ENCODE peak calls at places on chromosomes 16 and 17, in four cellular contexts. One of them, this sample, is unnamed.
A peak's percentile ranks its signal among the peaks of the same experiment; 100 is the strongest.

GRCh38 chr17:78675836-78676235 is 98.6 kb upstream of the DNAH17 start:
- DNase-seq in K562: no peak
- DNase-seq in GM12878: no peak
- DNase-seq in HepG2: no peak
- DNase-seq in this sample: no peak

GRCh38 chr16:4684763-4685162 is 8.6 kb upstream of the NUDT16L1 start:
- DNase-seq in GM12878: no peak
- DNase-seq in HepG2: no peak
- DNase-seq in K562: no peak
- DNase-seq in this sample: no peak

GRCh38 chr16:88453621-88454314 is 688 bp downstream of the ZFPM1 start:
- DNase-seq in K562: peak; percentile 61
- DNase-seq in GM12878: no peak
- DNase-seq in HepG2: no peak
- DNase-seq in this sample: no peak

GRCh38 chr17:8991514-8992285 is 26.2 kb upstream of the PIK3R5 start:
- DNase-seq in GM12878: no peak
- DNase-seq in K562: peak; percentile 59
- DNase-seq in HepG2: peak; percentile 24
- DNase-seq in this sample: peak; percentile 70

GRCh38 chr17:69608114-69608513 is 193.6 kb downstream of the MAP2K6 start:
- DNase-seq in K562: no peak
- DNase-seq in GM12878: no peak
- DNase-seq in HepG2: no peak
- DNase-seq in this sample: no peak

GRCh38 chr17:5283531-5284315 is 1.6 kb downstream of the RABEP1 start:
- DNase-seq in HepG2: no peak
- DNase-seq in GM12878: no peak
- DNase-seq in K562: no peak
- DNase-seq in this sample: no peak

GRCh38 chr16:66372078-66372897 is 5.8 kb downstream of the CDH5 start:
- DNase-seq in GM12878: no peak
- DNase-seq in HepG2: no peak
- DNase-seq in K562: no peak
- DNase-seq in this sample: no peak

GRCh38 chr16:29906520-29907244 is 6.4 kb downstream of the ASPHD1 start:
- DNase-seq in K562: no peak
- DNase-seq in GM12878: no peak
- DNase-seq in HepG2: no peak
- DNase-seq in this sample: no peak

GRCh38 chr17:2874211-2874686 is 78.0 kb downstream of the RAP1GAP2 start:
- DNase-seq in HepG2: peak; percentile 61
- DNase-seq in GM12878: no peak
- DNase-seq in K562: no peak
- DNase-seq in this sample: no peak

GRCh38 chr17:31726980-31727427 is 132.0 kb downstream of the COPRS start:
- DNase-seq in HepG2: no peak
- DNase-seq in GM12878: no peak
- DNase-seq in K562: no peak
- DNase-seq in this sample: no peak

GRCh38 chr16:57608462-57609113 is 19.8 kb upstream of the ADGRG1 start:
- DNase-seq in K562: no peak
- DNase-seq in GM12878: no peak
- DNase-seq in HepG2: no peak
- DNase-seq in this sample: no peak

GRCh38 chr16:3096362-3096761 is 2.7 kb downstream of the ZSCAN10 start:
- DNase-seq in HepG2: no peak
- DNase-seq in GM12878: no peak
- DNase-seq in K562: no peak
- DNase-seq in this sample: no peak

GRCh38 chr16:86007524-86007923 is 108.6 kb downstream of the IRF8 start:
- DNase-seq in K562: no peak
- DNase-seq in GM12878: no peak
- DNase-seq in HepG2: no peak
- DNase-seq in this sample: no peak

GRCh38 chr16:61721561-61721960 is 314.7 kb downstream of the CDH8 start:
- DNase-seq in HepG2: no peak
- DNase-seq in GM12878: no peak
- DNase-seq in K562: no peak
- DNase-seq in this sample: no peak

GRCh38 chr16:10982430-10983174 is 38.2 kb downstream of the CLEC16A start:
- DNase-seq in HepG2: no peak
- DNase-seq in GM12878: no peak
- DNase-seq in K562: no peak
- DNase-seq in this sample: no peak

GRCh38 chr17:53516643-53517042 is 306.1 kb upstream of the KIF2B start:
- DNase-seq in HepG2: no peak
- DNase-seq in K562: no peak
- DNase-seq in GM12878: no peak
- DNase-seq in this sample: no peak

GRCh38 chr16:47732806-47733150 is 271.6 kb downstream of the PHKB start:
- DNase-seq in HepG2: no peak
- DNase-seq in K562: no peak
- DNase-seq in GM12878: no peak
- DNase-seq in this sample: no peak

DNA sequence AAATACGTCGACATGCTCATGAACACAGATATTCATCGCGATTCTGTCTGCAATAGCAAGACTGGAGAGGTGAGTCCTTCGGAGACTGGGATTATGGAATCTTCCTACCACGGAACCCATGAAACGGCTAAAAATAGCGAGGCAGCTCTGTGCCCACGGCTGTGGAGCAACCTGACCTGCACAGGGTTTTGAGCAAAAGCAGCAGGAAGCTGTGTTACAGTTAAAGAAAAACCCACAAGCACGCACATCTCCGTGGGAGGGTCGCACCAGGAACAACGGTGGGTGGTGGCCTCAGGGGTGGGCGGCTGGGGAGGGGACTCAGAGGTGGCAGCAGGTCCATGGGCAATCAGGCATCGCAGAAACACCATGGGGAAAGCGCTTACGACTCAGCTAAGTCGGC is 24.8 kb downstream of the SLC38A10 start:
- DNase-seq in K562: no peak
- DNase-seq in GM12878: no peak
- DNase-seq in HepG2: no peak
- DNase-seq in this sample: no peak
- TF ChIP-seq FOXK2 in K562: no peak
- TF ChIP-seq FOXK2 in GM12878: no peak
- TF ChIP-seq FOXK2 in HepG2: no peak
- TF ChIP-seq FOXK2 in this sample: no peak

GRCh38 chr17:45994228-45994627 is 4.8 kb upstream of the STH start:
- DNase-seq in HepG2: no peak
- DNase-seq in K562: no peak
- DNase-seq in GM12878: no peak
- DNase-seq in this sample: no peak
- TF ChIP-seq SP1 in HepG2: no peak
- TF ChIP-seq SP1 in K562: no peak
- TF ChIP-seq SP1 in GM12878: no peak
- TF ChIP-seq SP1 in this sample: no peak

DNA sequence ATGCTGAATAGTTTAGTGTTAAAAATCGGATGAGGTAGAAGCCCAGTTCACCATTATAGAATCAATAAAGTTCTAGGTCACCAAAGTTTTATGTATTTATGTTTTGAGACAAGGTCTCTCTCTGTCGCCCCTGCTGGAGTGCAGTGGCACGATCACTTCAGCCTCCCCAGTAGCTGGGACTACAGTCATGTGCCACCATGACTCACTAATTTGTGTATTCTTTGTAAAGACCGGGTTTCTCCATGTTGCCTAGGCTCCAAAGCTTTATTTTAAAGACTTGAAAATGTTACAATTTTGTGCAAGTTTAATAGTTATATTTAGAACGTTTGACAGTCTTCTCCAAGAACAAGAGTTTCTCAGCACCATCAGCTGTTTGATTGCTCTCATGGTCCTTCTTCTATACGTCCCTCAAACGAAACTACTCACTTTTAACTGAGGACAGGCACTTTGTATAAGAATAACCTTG is 32.1 kb downstream of the NDE1 start:
- DNase-seq in HepG2: peak; percentile 89
- DNase-seq in GM12878: no peak
- DNase-seq in K562: peak; percentile 61
- DNase-seq in this sample: no peak
- TF ChIP-seq FOXK2 in HepG2: no peak
- TF ChIP-seq FOXK2 in GM12878: no peak
- TF ChIP-seq FOXK2 in K562: peak; percentile 51
- TF ChIP-seq FOXK2 in this sample: no peak

DNA sequence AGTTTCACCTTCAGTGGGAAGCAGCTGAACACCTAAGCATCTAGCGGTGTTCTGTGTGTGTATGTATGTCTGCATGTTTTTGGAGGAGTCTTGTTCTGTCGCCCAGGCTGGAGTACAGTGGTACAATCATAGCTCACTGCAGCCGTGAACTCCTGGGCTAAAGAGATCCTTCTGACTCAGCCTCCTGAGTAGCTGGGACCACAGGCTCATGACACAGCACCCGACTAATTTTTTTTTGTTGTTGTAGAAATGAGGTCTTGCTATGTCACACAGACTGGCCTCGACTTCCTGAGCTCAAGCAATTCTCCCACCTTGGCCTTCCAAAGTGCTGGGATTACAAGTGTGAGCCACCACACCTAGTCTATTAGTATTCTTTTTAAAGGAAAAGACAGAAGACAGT is 30.2 kb upstream of the FAAP100 start:
- DNase-seq in GM12878: no peak
- DNase-seq in K562: no peak
- DNase-seq in HepG2: no peak
- DNase-seq in this sample: no peak
- TF ChIP-seq SP1 in GM12878: no peak
- TF ChIP-seq SP1 in K562: no peak
- TF ChIP-seq SP1 in HepG2: no peak
- TF ChIP-seq SP1 in this sample: no peak

GRCh38 chr17:3909257-3909656 is 7.0 kb downstream of the P2RX1 start:
- DNase-seq in HepG2: no peak
- DNase-seq in K562: no peak
- DNase-seq in GM12878: no peak
- DNase-seq in this sample: no peak

GRCh38 chr17:3912827-3913226 is 3.4 kb downstream of the P2RX1 start:
- DNase-seq in K562: no peak
- DNase-seq in HepG2: no peak
- DNase-seq in GM12878: no peak
- DNase-seq in this sample: no peak

GRCh38 chr17:3910420-3911270 is 5.6 kb downstream of the P2RX1 start:
- DNase-seq in GM12878: no peak
- DNase-seq in K562: no peak
- DNase-seq in HepG2: no peak
- DNase-seq in this sample: no peak

GRCh38 chr17:3913531-3914318 is 2.5 kb downstream of the P2RX1 start:
- DNase-seq in GM12878: peak; percentile 56
- DNase-seq in K562: peak; percentile 69
- DNase-seq in HepG2: peak; percentile 51
- DNase-seq in this sample: peak; percentile 87

GRCh38 chr17:3911271-3912053 is 4.8 kb downstream of the P2RX1 start:
- DNase-seq in HepG2: no peak
- DNase-seq in GM12878: peak; percentile 89
- DNase-seq in K562: no peak
- DNase-seq in this sample: no peak
- TF ChIP-seq FOXK2 in HepG2: no peak
- TF ChIP-seq FOXK2 in GM12878: no peak
- TF ChIP-seq FOXK2 in K562: no peak
- TF ChIP-seq FOXK2 in this sample: no peak

GRCh38 chr17:42953669-42954068 is 10.6 kb downstream of the AARSD1 start:
- DNase-seq in GM12878: no peak
- DNase-seq in HepG2: peak; percentile 55
- DNase-seq in K562: no peak
- DNase-seq in this sample: no peak

GRCh38 chr17:42946812-42947211 is 17.4 kb downstream of the AARSD1 start:
- DNase-seq in GM12878: no peak
- DNase-seq in K562: no peak
- DNase-seq in HepG2: no peak
- DNase-seq in this sample: no peak

DNA sequence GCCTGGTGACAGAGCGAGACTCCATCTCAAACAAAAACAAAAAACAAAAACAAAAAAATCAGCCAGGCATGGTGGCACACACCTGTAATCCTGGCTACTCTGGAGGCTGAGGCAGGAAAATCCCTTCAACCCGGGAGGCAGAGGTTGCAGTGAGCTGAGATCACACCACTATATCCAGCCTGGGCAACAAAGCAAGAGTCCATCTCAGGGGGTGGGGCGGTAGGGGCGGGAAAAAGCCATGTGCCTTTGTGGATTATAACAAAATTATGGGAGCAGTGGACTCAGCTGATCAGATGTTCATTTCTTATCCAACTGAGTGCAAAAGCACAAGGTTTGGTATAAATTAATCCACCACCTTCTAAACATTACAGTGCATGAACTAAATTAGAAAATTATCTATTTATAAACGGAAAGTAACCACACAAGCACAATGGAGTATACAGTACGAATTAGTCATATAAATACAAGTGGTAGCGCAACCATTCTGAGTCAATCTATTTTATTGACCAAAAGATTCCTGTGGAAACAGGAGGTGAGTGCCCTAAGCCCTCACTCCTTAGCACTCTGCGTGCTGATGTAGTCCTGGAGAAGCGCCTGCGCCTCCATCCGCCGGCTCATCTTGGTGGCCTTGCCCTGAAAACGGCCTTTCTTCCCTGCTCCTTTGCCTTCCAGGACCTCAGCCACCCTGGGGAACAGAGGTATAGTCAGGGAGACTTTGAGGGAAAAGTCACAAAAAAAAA is 14.0 kb downstream of the AARSD1 start:
- DNase-seq in HepG2: no peak
- DNase-seq in K562: no peak
- DNase-seq in GM12878: no peak
- DNase-seq in this sample: no peak
- TF ChIP-seq SP1 in HepG2: no peak
- TF ChIP-seq SP1 in K562: no peak
- TF ChIP-seq SP1 in GM12878: no peak
- TF ChIP-seq SP1 in this sample: no peak

GRCh38 chr17:17088511-17089205 is 46.4 kb downstream of the MPRIP start:
- DNase-seq in HepG2: no peak
- DNase-seq in GM12878: no peak
- DNase-seq in K562: no peak
- DNase-seq in this sample: no peak
- TF ChIP-seq FOXK2 in HepG2: no peak
- TF ChIP-seq FOXK2 in GM12878: no peak
- TF ChIP-seq FOXK2 in K562: no peak
- TF ChIP-seq FOXK2 in this sample: no peak

GRCh38 chr16:78915916-78916315 is 684.6 kb downstream of the MAF start:
- DNase-seq in HepG2: no peak
- DNase-seq in GM12878: no peak
- DNase-seq in K562: no peak
- DNase-seq in this sample: no peak

GRCh38 chr16:78918805-78919204 is 681.7 kb downstream of the MAF start:
- DNase-seq in K562: no peak
- DNase-seq in GM12878: no peak
- DNase-seq in HepG2: no peak
- DNase-seq in this sample: no peak

GRCh38 chr16:78919852-78920251 is 680.7 kb downstream of the MAF start:
- DNase-seq in K562: no peak
- DNase-seq in GM12878: no peak
- DNase-seq in HepG2: no peak
- DNase-seq in this sample: no peak

GRCh38 chr16:78916928-78917545 is 683.5 kb downstream of the MAF start:
- DNase-seq in HepG2: no peak
- DNase-seq in K562: no peak
- DNase-seq in GM12878: no peak
- DNase-seq in this sample: no peak
- TF ChIP-seq SP1 in HepG2: no peak
- TF ChIP-seq SP1 in K562: no peak
- TF ChIP-seq SP1 in GM12878: no peak
- TF ChIP-seq SP1 in this sample: no peak

This sample was measured in HEK293T.